ENCODE peak calls at places on chromosome 17, in nine cellular contexts. One of them, this sample, is unnamed.

GRCh38 chr17:75514299-75515228 is 773 bp downstream of the CASKIN2 start:
- DNase-seq in HFF-Myc: no peak
- DNase-seq in stomach: no peak
- DNase-seq in cardiac fibroblast: no peak
- DNase-seq in WTC11: peak; percentile 50
- DNase-seq in thoracic aorta: no peak
- DNase-seq in mesothelial cell of epicardium: peak; percentile 57
- DNase-seq in nephron progenitor cell: peak; percentile 71
- DNase-seq in esophagus squamous epithelium: no peak
- DNase-seq in this sample: no peak

GRCh38 chr17:27345141-27345904 is 51.4 kb downstream of the WSB1 start:
- DNase-seq in nephron progenitor cell: peak; percentile 60
- DNase-seq in stomach: no peak
- DNase-seq in cardiac fibroblast: peak; percentile 55
- DNase-seq in esophagus squamous epithelium: no peak
- DNase-seq in WTC11: peak; percentile 72
- DNase-seq in thoracic aorta: no peak
- DNase-seq in mesothelial cell of epicardium: peak; percentile 61
- DNase-seq in HFF-Myc: no peak
- DNase-seq in this sample: no peak

GRCh38 chr17:40818733-40819527 is 3.5 kb downstream of the KRT10 start:
- DNase-seq in WTC11: peak; percentile 71
- DNase-seq in thoracic aorta: peak; percentile 17
- DNase-seq in nephron progenitor cell: peak; percentile 86
- DNase-seq in HFF-Myc: no peak
- DNase-seq in stomach: peak; percentile 83
- DNase-seq in esophagus squamous epithelium: no peak
- DNase-seq in cardiac fibroblast: peak; percentile 88
- DNase-seq in mesothelial cell of epicardium: peak; percentile 85
- DNase-seq in this sample: peak; percentile 89

GRCh38 chr17:42783062-42783777 is 2.8 kb downstream of the WNK4 start:
- DNase-seq in mesothelial cell of epicardium: no peak
- DNase-seq in stomach: no peak
- DNase-seq in cardiac fibroblast: peak; percentile 76
- DNase-seq in nephron progenitor cell: no peak
- DNase-seq in WTC11: no peak
- DNase-seq in thoracic aorta: no peak
- DNase-seq in HFF-Myc: no peak
- DNase-seq in esophagus squamous epithelium: no peak
- DNase-seq in this sample: no peak

GRCh38 chr17:2689411-2690164 is 22.0 kb downstream of the CLUH start:
- DNase-seq in thoracic aorta: no peak
- DNase-seq in esophagus squamous epithelium: no peak
- DNase-seq in cardiac fibroblast: no peak
- DNase-seq in HFF-Myc: no peak
- DNase-seq in mesothelial cell of epicardium: no peak
- DNase-seq in WTC11: no peak
- DNase-seq in nephron progenitor cell: no peak
- DNase-seq in stomach: no peak
- DNase-seq in this sample: no peak

GRCh38 chr17:65039349-65039988 is 17.1 kb downstream of the GNA13 start:
- DNase-seq in HFF-Myc: no peak
- DNase-seq in esophagus squamous epithelium: no peak
- DNase-seq in thoracic aorta: no peak
- DNase-seq in nephron progenitor cell: no peak
- DNase-seq in stomach: no peak
- DNase-seq in WTC11: no peak
- DNase-seq in mesothelial cell of epicardium: no peak
- DNase-seq in cardiac fibroblast: no peak
- DNase-seq in this sample: no peak

GRCh38 chr17:65097110-65097509 is 40.1 kb upstream of the RGS9 start:
- DNase-seq in mesothelial cell of epicardium: no peak
- DNase-seq in nephron progenitor cell: no peak
- DNase-seq in HFF-Myc: no peak
- DNase-seq in WTC11: no peak
- DNase-seq in stomach: no peak
- DNase-seq in esophagus squamous epithelium: no peak
- DNase-seq in thoracic aorta: no peak
- DNase-seq in cardiac fibroblast: no peak
- DNase-seq in this sample: no peak

GRCh38 chr17:75364078-75364477 is 41.4 kb downstream of the GRB2 start:
- DNase-seq in stomach: no peak
- DNase-seq in thoracic aorta: no peak
- DNase-seq in WTC11: no peak
- DNase-seq in nephron progenitor cell: no peak
- DNase-seq in mesothelial cell of epicardium: no peak
- DNase-seq in HFF-Myc: peak; percentile 20
- DNase-seq in cardiac fibroblast: peak; percentile 49
- DNase-seq in esophagus squamous epithelium: no peak
- DNase-seq in this sample: no peak

GRCh38 chr17:22161376-22161775 is 469.1 kb downstream of the KCNJ18 start:
- DNase-seq in nephron progenitor cell: no peak
- DNase-seq in stomach: no peak
- DNase-seq in thoracic aorta: no peak
- DNase-seq in cardiac fibroblast: no peak
- DNase-seq in mesothelial cell of epicardium: no peak
- DNase-seq in WTC11: no peak
- DNase-seq in HFF-Myc: no peak
- DNase-seq in esophagus squamous epithelium: no peak
- DNase-seq in this sample: no peak

GRCh38 chr17:81909231-81909630 is 2.0 kb downstream of the PCYT2 start:
- DNase-seq in nephron progenitor cell: no peak
- DNase-seq in stomach: no peak
- DNase-seq in cardiac fibroblast: no peak
- DNase-seq in mesothelial cell of epicardium: no peak
- DNase-seq in esophagus squamous epithelium: no peak
- DNase-seq in thoracic aorta: no peak
- DNase-seq in WTC11: no peak
- DNase-seq in HFF-Myc: no peak
- DNase-seq in this sample: no peak
- TF ChIP-seq CTCF in nephron progenitor cell: no peak
- TF ChIP-seq CTCF in stomach: no peak
- TF ChIP-seq CTCF in cardiac fibroblast: no peak
- TF ChIP-seq CTCF in mesothelial cell of epicardium: no peak
- TF ChIP-seq CTCF in esophagus squamous epithelium: no peak
- TF ChIP-seq CTCF in thoracic aorta: no peak
- TF ChIP-seq CTCF in WTC11: no peak
- TF ChIP-seq CTCF in HFF-Myc: no peak
- TF ChIP-seq CTCF in this sample: no peak

DNA sequence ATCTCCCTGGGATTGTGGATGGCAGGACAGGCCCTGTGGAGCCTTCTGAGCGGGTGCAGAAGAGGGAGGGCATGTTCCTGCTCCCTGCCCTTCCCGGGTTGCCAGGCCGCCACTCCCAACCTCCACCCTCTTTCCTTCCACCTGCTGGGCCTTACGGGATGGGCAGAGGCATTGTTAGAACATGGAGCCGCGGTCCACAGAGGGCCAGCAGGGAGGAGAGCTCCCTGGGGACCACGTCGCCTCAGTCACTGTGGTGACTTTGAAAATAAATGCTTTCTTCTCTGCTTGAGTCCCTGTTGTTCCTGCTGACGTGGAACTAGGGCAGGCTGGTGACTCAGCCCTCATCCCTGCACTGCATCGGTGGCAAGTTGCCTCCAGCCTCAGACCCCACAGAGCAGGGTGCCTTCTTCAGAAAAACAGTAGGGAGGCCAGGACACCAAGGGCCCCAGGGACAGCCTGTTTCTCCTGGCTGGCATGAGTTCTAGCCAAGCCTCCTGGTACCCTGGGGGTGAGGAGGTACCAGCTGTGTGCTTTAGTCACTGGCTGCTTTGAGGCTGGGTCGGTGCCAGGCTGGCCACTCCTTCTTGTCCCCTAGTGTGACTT is 224.9 kb downstream of the SEC14L1 start:
- DNase-seq in WTC11: peak; percentile 2
- DNase-seq in esophagus squamous epithelium: no peak
- DNase-seq in thoracic aorta: peak; percentile 67
- DNase-seq in stomach: peak; percentile 79
- DNase-seq in cardiac fibroblast: peak; percentile 81
- DNase-seq in HFF-Myc: no peak
- DNase-seq in mesothelial cell of epicardium: no peak
- DNase-seq in nephron progenitor cell: no peak
- DNase-seq in this sample: no peak
- TF ChIP-seq CTCF in WTC11: no peak
- TF ChIP-seq CTCF in esophagus squamous epithelium: no peak
- TF ChIP-seq CTCF in thoracic aorta: no peak
- TF ChIP-seq CTCF in stomach: no peak
- TF ChIP-seq CTCF in cardiac fibroblast: no peak
- TF ChIP-seq CTCF in HFF-Myc: no peak
- TF ChIP-seq CTCF in mesothelial cell of epicardium: no peak
- TF ChIP-seq CTCF in nephron progenitor cell: no peak
- TF ChIP-seq CTCF in this sample: no peak

GRCh38 chr17:5745091-5745820 is 160.9 kb upstream of the NLRP1 start:
- DNase-seq in cardiac fibroblast: no peak
- DNase-seq in thoracic aorta: no peak
- DNase-seq in WTC11: no peak
- DNase-seq in HFF-Myc: no peak
- DNase-seq in nephron progenitor cell: no peak
- DNase-seq in mesothelial cell of epicardium: no peak
- DNase-seq in stomach: no peak
- DNase-seq in esophagus squamous epithelium: no peak
- DNase-seq in this sample: no peak

GRCh38 chr17:5747964-5748363 is 163.7 kb upstream of the NLRP1 start:
- DNase-seq in stomach: no peak
- DNase-seq in cardiac fibroblast: no peak
- DNase-seq in esophagus squamous epithelium: no peak
- DNase-seq in nephron progenitor cell: no peak
- DNase-seq in mesothelial cell of epicardium: no peak
- DNase-seq in thoracic aorta: no peak
- DNase-seq in WTC11: no peak
- DNase-seq in HFF-Myc: no peak
- DNase-seq in this sample: no peak

GRCh38 chr17:5741810-5742209 is 157.5 kb upstream of the NLRP1 start:
- DNase-seq in mesothelial cell of epicardium: no peak
- DNase-seq in stomach: no peak
- DNase-seq in esophagus squamous epithelium: no peak
- DNase-seq in HFF-Myc: no peak
- DNase-seq in thoracic aorta: no peak
- DNase-seq in nephron progenitor cell: no peak
- DNase-seq in cardiac fibroblast: no peak
- DNase-seq in WTC11: no peak
- DNase-seq in this sample: no peak

DNA sequence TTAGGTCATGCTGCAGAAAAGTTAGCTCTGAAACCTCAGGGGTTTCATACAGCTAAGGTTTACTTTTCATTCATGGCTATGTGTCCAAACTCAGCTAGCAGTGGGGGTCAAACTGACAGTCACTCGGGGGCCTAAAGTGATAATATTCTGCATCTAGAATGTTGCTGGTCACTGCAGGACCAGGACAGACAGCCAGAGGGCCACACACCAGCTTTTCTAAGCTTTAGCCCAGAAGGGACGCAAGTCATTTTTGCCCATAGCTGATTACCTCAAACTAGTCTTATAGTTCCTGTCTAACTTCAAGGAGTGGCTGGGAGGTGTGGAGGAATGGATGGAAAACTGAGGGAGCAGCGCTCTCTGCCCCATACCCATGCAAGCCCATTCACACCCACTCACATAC is 163.0 kb upstream of the NLRP1 start:
- DNase-seq in thoracic aorta: no peak
- DNase-seq in nephron progenitor cell: no peak
- DNase-seq in HFF-Myc: no peak
- DNase-seq in WTC11: no peak
- DNase-seq in cardiac fibroblast: no peak
- DNase-seq in mesothelial cell of epicardium: no peak
- DNase-seq in stomach: no peak
- DNase-seq in esophagus squamous epithelium: no peak
- DNase-seq in this sample: no peak
- TF ChIP-seq CTCF in thoracic aorta: no peak
- TF ChIP-seq CTCF in nephron progenitor cell: no peak
- TF ChIP-seq CTCF in HFF-Myc: peak; percentile 6
- TF ChIP-seq CTCF in WTC11: no peak
- TF ChIP-seq CTCF in cardiac fibroblast: peak; percentile 17
- TF ChIP-seq CTCF in mesothelial cell of epicardium: no peak
- TF ChIP-seq CTCF in stomach: no peak
- TF ChIP-seq CTCF in esophagus squamous epithelium: no peak
- TF ChIP-seq CTCF in this sample: no peak

DNA sequence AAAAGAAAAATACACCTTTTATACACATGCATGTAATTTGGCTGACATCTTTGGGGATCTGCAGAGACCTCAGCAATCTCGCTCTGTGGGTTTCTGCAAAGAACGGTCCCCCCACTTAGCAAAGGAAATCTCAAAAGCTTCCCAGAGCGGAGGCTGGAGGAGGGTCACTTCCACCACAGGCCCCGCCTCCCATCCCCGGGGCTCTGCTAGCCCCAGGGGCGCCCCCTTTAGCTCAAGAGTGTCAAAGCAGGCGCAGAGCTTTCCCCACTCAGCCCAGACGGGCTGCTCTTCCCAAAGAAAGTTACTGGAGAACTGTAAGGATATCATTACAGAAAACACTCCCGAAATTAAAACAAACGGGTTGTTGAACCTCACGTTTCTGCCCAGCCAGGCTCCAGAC is 11.4 kb downstream of the SLC13A5 start:
- DNase-seq in thoracic aorta: no peak
- DNase-seq in nephron progenitor cell: peak; percentile 62
- DNase-seq in cardiac fibroblast: peak; percentile 17
- DNase-seq in HFF-Myc: no peak
- DNase-seq in WTC11: peak; percentile 86
- DNase-seq in esophagus squamous epithelium: no peak
- DNase-seq in stomach: no peak
- DNase-seq in mesothelial cell of epicardium: no peak
- DNase-seq in this sample: no peak
- TF ChIP-seq CTCF in thoracic aorta: no peak
- TF ChIP-seq CTCF in nephron progenitor cell: peak; percentile 46
- TF ChIP-seq CTCF in cardiac fibroblast: peak; percentile 41
- TF ChIP-seq CTCF in HFF-Myc: peak; percentile 57
- TF ChIP-seq CTCF in WTC11: peak; percentile 55
- TF ChIP-seq CTCF in esophagus squamous epithelium: no peak
- TF ChIP-seq CTCF in stomach: no peak
- TF ChIP-seq CTCF in mesothelial cell of epicardium: no peak
- TF ChIP-seq CTCF in this sample: peak; percentile 68

DNA sequence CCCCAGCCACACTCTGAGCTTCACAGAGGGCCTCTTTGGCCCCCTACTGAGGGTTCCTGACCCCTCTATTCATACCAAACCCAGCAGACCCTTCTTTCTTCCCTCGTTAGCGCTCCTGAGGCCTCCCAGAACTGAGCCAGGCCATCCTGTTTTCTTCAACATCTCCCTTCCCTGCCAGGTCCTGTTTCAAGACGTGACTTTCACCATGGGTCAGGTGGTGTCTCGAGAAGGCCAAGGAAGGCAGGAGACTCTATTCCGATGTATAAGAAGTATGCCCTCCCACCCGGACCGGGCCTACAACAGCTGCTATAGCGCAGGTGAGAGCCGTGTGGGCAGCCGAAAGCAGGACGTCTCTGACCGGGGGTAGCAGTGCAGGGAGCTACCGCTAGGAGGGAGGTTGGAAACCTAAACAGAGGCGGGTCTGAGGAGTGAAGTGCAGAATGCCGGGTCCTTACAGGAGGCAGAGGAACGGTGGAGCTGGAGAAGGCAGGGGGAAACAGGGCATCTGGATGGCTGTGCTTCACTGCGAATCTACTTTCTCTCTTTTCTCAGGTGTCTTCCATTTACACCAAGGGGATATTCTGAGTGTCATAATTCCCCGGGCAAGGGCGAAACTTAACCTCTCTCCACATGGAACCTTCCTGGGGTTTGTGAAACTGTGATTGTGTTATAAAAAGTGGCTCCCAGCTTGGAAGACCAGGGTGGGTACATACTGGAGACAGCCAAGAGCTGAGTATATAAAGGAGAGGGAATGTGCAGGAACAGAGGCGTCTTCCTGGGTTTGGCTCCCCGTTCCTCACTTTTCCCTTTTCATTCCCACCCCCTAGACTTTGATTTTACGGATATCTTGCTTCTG is 1.3 kb upstream of the SENP3 start:
- DNase-seq in thoracic aorta: no peak
- DNase-seq in HFF-Myc: no peak
- DNase-seq in nephron progenitor cell: peak; percentile 82
- DNase-seq in cardiac fibroblast: peak; percentile 68
- DNase-seq in WTC11: peak; percentile 92
- DNase-seq in mesothelial cell of epicardium: peak; percentile 80
- DNase-seq in esophagus squamous epithelium: no peak
- DNase-seq in stomach: peak; percentile 81
- DNase-seq in this sample: no peak
- TF ChIP-seq CTCF in thoracic aorta: peak; percentile 44
- TF ChIP-seq CTCF in HFF-Myc: peak; percentile 72
- TF ChIP-seq CTCF in nephron progenitor cell: peak; percentile 47
- TF ChIP-seq CTCF in cardiac fibroblast: peak; percentile 86
- TF ChIP-seq CTCF in WTC11: peak; percentile 50
- TF ChIP-seq CTCF in mesothelial cell of epicardium: peak; percentile 36
- TF ChIP-seq CTCF in esophagus squamous epithelium: peak; percentile 40
- TF ChIP-seq CTCF in stomach: peak; percentile 62
- TF ChIP-seq CTCF in this sample: peak; percentile 74

This sample was measured in type B pancreatic cell.